ENCODE peak calls at places on chromosomes 16 and 17, in ten cellular contexts. One of them, this sample, is unnamed.

GRCh38 chr17:82668024-82668630 is 19.9 kb upstream of the WDR45B start:
- DNase-seq in effector memory CD8-positive, alpha-beta T cell: no peak
- DNase-seq in heart right ventricle: no peak
- DNase-seq in uterus: no peak
- DNase-seq in mesendoderm: no peak
- DNase-seq in SHP77: no peak
- DNase-seq in PC-9: no peak
- DNase-seq in activated T-helper 1 cell treated with anti-CD3 and anti-CD28 coated beads, Interleukin-12 subunit alpha, Interleukin-12 subunit beta, Interleukin-2, Interleukin-4 antibody, amounts not matched to agents 30 ng/mL and 10 ng/mL and 1 ng/mL, durations not matched to agents 14 hours and 24 hours and 36 hours: no peak
- DNase-seq in skeletal muscle cell: no peak
- DNase-seq in BJ: no peak
- DNase-seq in this sample: no peak

GRCh38 chr16:495127-495748 is 32.3 kb upstream of the CAPN15 start:
- DNase-seq in uterus: no peak
- DNase-seq in activated T-helper 1 cell treated with anti-CD3 and anti-CD28 coated beads, Interleukin-12 subunit alpha, Interleukin-12 subunit beta, Interleukin-2, Interleukin-4 antibody, amounts not matched to agents 30 ng/mL and 10 ng/mL and 1 ng/mL, durations not matched to agents 14 hours and 24 hours and 36 hours: no peak
- DNase-seq in BJ: no peak
- DNase-seq in SHP77: peak
- DNase-seq in skeletal muscle cell: no peak
- DNase-seq in mesendoderm: peak
- DNase-seq in heart right ventricle: no peak
- DNase-seq in PC-9: no peak
- DNase-seq in effector memory CD8-positive, alpha-beta T cell: no peak
- DNase-seq in this sample: no peak

GRCh38 chr16:11609474-11610120 is 22.9 kb upstream of the LITAF start:
- DNase-seq in skeletal muscle cell: no peak
- DNase-seq in SHP77: no peak
- DNase-seq in uterus: no peak
- DNase-seq in effector memory CD8-positive, alpha-beta T cell: no peak
- DNase-seq in activated T-helper 1 cell treated with anti-CD3 and anti-CD28 coated beads, Interleukin-12 subunit alpha, Interleukin-12 subunit beta, Interleukin-2, Interleukin-4 antibody, amounts not matched to agents 30 ng/mL and 10 ng/mL and 1 ng/mL, durations not matched to agents 14 hours and 24 hours and 36 hours: no peak
- DNase-seq in heart right ventricle: no peak
- DNase-seq in BJ: no peak
- DNase-seq in mesendoderm: no peak
- DNase-seq in PC-9: peak
- DNase-seq in this sample: no peak

GRCh38 chr17:16286009-16286946 is 67.0 kb downstream of the CENPV start:
- DNase-seq in SHP77: peak
- DNase-seq in heart right ventricle: peak
- DNase-seq in uterus: peak
- DNase-seq in PC-9: peak
- DNase-seq in mesendoderm: peak
- DNase-seq in activated T-helper 1 cell treated with anti-CD3 and anti-CD28 coated beads, Interleukin-12 subunit alpha, Interleukin-12 subunit beta, Interleukin-2, Interleukin-4 antibody, amounts not matched to agents 30 ng/mL and 10 ng/mL and 1 ng/mL, durations not matched to agents 14 hours and 24 hours and 36 hours: peak
- DNase-seq in skeletal muscle cell: peak
- DNase-seq in BJ: peak
- DNase-seq in effector memory CD8-positive, alpha-beta T cell: peak
- DNase-seq in this sample: no peak

GRCh38 chr17:19781488-19782458 is 33.7 kb upstream of the ALDH3A1 start:
- DNase-seq in skeletal muscle cell: no peak
- DNase-seq in PC-9: peak
- DNase-seq in uterus: no peak
- DNase-seq in BJ: no peak
- DNase-seq in mesendoderm: no peak
- DNase-seq in SHP77: no peak
- DNase-seq in effector memory CD8-positive, alpha-beta T cell: no peak
- DNase-seq in activated T-helper 1 cell treated with anti-CD3 and anti-CD28 coated beads, Interleukin-12 subunit alpha, Interleukin-12 subunit beta, Interleukin-2, Interleukin-4 antibody, amounts not matched to agents 30 ng/mL and 10 ng/mL and 1 ng/mL, durations not matched to agents 14 hours and 24 hours and 36 hours: no peak
- DNase-seq in heart right ventricle: no peak
- DNase-seq in this sample: no peak

GRCh38 chr17:71975998-71976649 is 144.7 kb upstream of the SOX9 start:
- DNase-seq in skeletal muscle cell: peak
- DNase-seq in activated T-helper 1 cell treated with anti-CD3 and anti-CD28 coated beads, Interleukin-12 subunit alpha, Interleukin-12 subunit beta, Interleukin-2, Interleukin-4 antibody, amounts not matched to agents 30 ng/mL and 10 ng/mL and 1 ng/mL, durations not matched to agents 14 hours and 24 hours and 36 hours: no peak
- DNase-seq in uterus: peak
- DNase-seq in heart right ventricle: peak
- DNase-seq in SHP77: peak
- DNase-seq in mesendoderm: peak
- DNase-seq in PC-9: peak
- DNase-seq in BJ: peak
- DNase-seq in effector memory CD8-positive, alpha-beta T cell: no peak
- DNase-seq in this sample: peak

GRCh38 chr17:77872714-77873517 is 85.6 kb upstream of the TNRC6C start:
- DNase-seq in mesendoderm: no peak
- DNase-seq in PC-9: no peak
- DNase-seq in uterus: no peak
- DNase-seq in SHP77: no peak
- DNase-seq in activated T-helper 1 cell treated with anti-CD3 and anti-CD28 coated beads, Interleukin-12 subunit alpha, Interleukin-12 subunit beta, Interleukin-2, Interleukin-4 antibody, amounts not matched to agents 30 ng/mL and 10 ng/mL and 1 ng/mL, durations not matched to agents 14 hours and 24 hours and 36 hours: no peak
- DNase-seq in BJ: no peak
- DNase-seq in heart right ventricle: no peak
- DNase-seq in skeletal muscle cell: no peak
- DNase-seq in effector memory CD8-positive, alpha-beta T cell: no peak
- DNase-seq in this sample: no peak

GRCh38 chr16:66081967-66082366 is 284.5 kb upstream of the CDH5 start:
- DNase-seq in SHP77: no peak
- DNase-seq in PC-9: peak
- DNase-seq in skeletal muscle cell: peak
- DNase-seq in activated T-helper 1 cell treated with anti-CD3 and anti-CD28 coated beads, Interleukin-12 subunit alpha, Interleukin-12 subunit beta, Interleukin-2, Interleukin-4 antibody, amounts not matched to agents 30 ng/mL and 10 ng/mL and 1 ng/mL, durations not matched to agents 14 hours and 24 hours and 36 hours: no peak
- DNase-seq in uterus: no peak
- DNase-seq in heart right ventricle: no peak
- DNase-seq in mesendoderm: peak
- DNase-seq in effector memory CD8-positive, alpha-beta T cell: no peak
- DNase-seq in BJ: peak
- DNase-seq in this sample: peak

GRCh38 chr16:87839542-87840461 is 29.5 kb downstream of the SLC7A5 start:
- DNase-seq in mesendoderm: no peak
- DNase-seq in effector memory CD8-positive, alpha-beta T cell: no peak
- DNase-seq in uterus: no peak
- DNase-seq in skeletal muscle cell: no peak
- DNase-seq in BJ: no peak
- DNase-seq in heart right ventricle: no peak
- DNase-seq in activated T-helper 1 cell treated with anti-CD3 and anti-CD28 coated beads, Interleukin-12 subunit alpha, Interleukin-12 subunit beta, Interleukin-2, Interleukin-4 antibody, amounts not matched to agents 30 ng/mL and 10 ng/mL and 1 ng/mL, durations not matched to agents 14 hours and 24 hours and 36 hours: no peak
- DNase-seq in SHP77: no peak
- DNase-seq in PC-9: no peak
- DNase-seq in this sample: no peak

GRCh38 chr17:12296120-12296727 is 275.5 kb downstream of the MAP2K4 start:
- DNase-seq in skeletal muscle cell: no peak
- DNase-seq in SHP77: no peak
- DNase-seq in PC-9: no peak
- DNase-seq in BJ: no peak
- DNase-seq in uterus: no peak
- DNase-seq in effector memory CD8-positive, alpha-beta T cell: no peak
- DNase-seq in heart right ventricle: peak
- DNase-seq in mesendoderm: peak
- DNase-seq in activated T-helper 1 cell treated with anti-CD3 and anti-CD28 coated beads, Interleukin-12 subunit alpha, Interleukin-12 subunit beta, Interleukin-2, Interleukin-4 antibody, amounts not matched to agents 30 ng/mL and 10 ng/mL and 1 ng/mL, durations not matched to agents 14 hours and 24 hours and 36 hours: no peak
- DNase-seq in this sample: no peak

GRCh38 chr17:29616300-29617048 is 6.2 kb downstream of the CORO6 start:
- DNase-seq in PC-9: no peak
- DNase-seq in activated T-helper 1 cell treated with anti-CD3 and anti-CD28 coated beads, Interleukin-12 subunit alpha, Interleukin-12 subunit beta, Interleukin-2, Interleukin-4 antibody, amounts not matched to agents 30 ng/mL and 10 ng/mL and 1 ng/mL, durations not matched to agents 14 hours and 24 hours and 36 hours: no peak
- DNase-seq in SHP77: no peak
- DNase-seq in effector memory CD8-positive, alpha-beta T cell: no peak
- DNase-seq in heart right ventricle: no peak
- DNase-seq in uterus: no peak
- DNase-seq in mesendoderm: no peak
- DNase-seq in BJ: no peak
- DNase-seq in skeletal muscle cell: no peak
- DNase-seq in this sample: no peak

GRCh38 chr16:68417711-68418301 is 30.5 kb downstream of the SMPD3 start:
- DNase-seq in activated T-helper 1 cell treated with anti-CD3 and anti-CD28 coated beads, Interleukin-12 subunit alpha, Interleukin-12 subunit beta, Interleukin-2, Interleukin-4 antibody, amounts not matched to agents 30 ng/mL and 10 ng/mL and 1 ng/mL, durations not matched to agents 14 hours and 24 hours and 36 hours: peak
- DNase-seq in SHP77: peak
- DNase-seq in effector memory CD8-positive, alpha-beta T cell: peak
- DNase-seq in uterus: peak
- DNase-seq in PC-9: peak
- DNase-seq in BJ: no peak
- DNase-seq in skeletal muscle cell: no peak
- DNase-seq in mesendoderm: no peak
- DNase-seq in heart right ventricle: peak
- DNase-seq in this sample: no peak

GRCh38 chr16:15703029-15703736 is 53.1 kb downstream of the NDE1 start:
- DNase-seq in effector memory CD8-positive, alpha-beta T cell: no peak
- DNase-seq in PC-9: no peak
- DNase-seq in heart right ventricle: no peak
- DNase-seq in activated T-helper 1 cell treated with anti-CD3 and anti-CD28 coated beads, Interleukin-12 subunit alpha, Interleukin-12 subunit beta, Interleukin-2, Interleukin-4 antibody, amounts not matched to agents 30 ng/mL and 10 ng/mL and 1 ng/mL, durations not matched to agents 14 hours and 24 hours and 36 hours: no peak
- DNase-seq in skeletal muscle cell: no peak
- DNase-seq in uterus: no peak
- DNase-seq in mesendoderm: no peak
- DNase-seq in BJ: no peak
- DNase-seq in SHP77: no peak
- DNase-seq in this sample: no peak

GRCh38 chr17:48841395-48841831 is 10.6 kb downstream of the CALCOCO2 start:
- DNase-seq in skeletal muscle cell: peak
- DNase-seq in effector memory CD8-positive, alpha-beta T cell: peak
- DNase-seq in heart right ventricle: no peak
- DNase-seq in activated T-helper 1 cell treated with anti-CD3 and anti-CD28 coated beads, Interleukin-12 subunit alpha, Interleukin-12 subunit beta, Interleukin-2, Interleukin-4 antibody, amounts not matched to agents 30 ng/mL and 10 ng/mL and 1 ng/mL, durations not matched to agents 14 hours and 24 hours and 36 hours: peak
- DNase-seq in mesendoderm: no peak
- DNase-seq in PC-9: no peak
- DNase-seq in SHP77: no peak
- DNase-seq in BJ: no peak
- DNase-seq in uterus: peak
- DNase-seq in this sample: no peak

GRCh38 chr16:3959148-3959547 is 78.6 kb upstream of the CREBBP start:
- DNase-seq in BJ: no peak
- DNase-seq in effector memory CD8-positive, alpha-beta T cell: no peak
- DNase-seq in mesendoderm: no peak
- DNase-seq in SHP77: no peak
- DNase-seq in activated T-helper 1 cell treated with anti-CD3 and anti-CD28 coated beads, Interleukin-12 subunit alpha, Interleukin-12 subunit beta, Interleukin-2, Interleukin-4 antibody, amounts not matched to agents 30 ng/mL and 10 ng/mL and 1 ng/mL, durations not matched to agents 14 hours and 24 hours and 36 hours: no peak
- DNase-seq in heart right ventricle: no peak
- DNase-seq in uterus: no peak
- DNase-seq in PC-9: peak
- DNase-seq in skeletal muscle cell: no peak
- DNase-seq in this sample: no peak

GRCh38 chr17:4968916-4969550 is 1.4 kb upstream of the SPAG7 start:
- DNase-seq in SHP77: peak
- DNase-seq in heart right ventricle: no peak
- DNase-seq in skeletal muscle cell: peak
- DNase-seq in activated T-helper 1 cell treated with anti-CD3 and anti-CD28 coated beads, Interleukin-12 subunit alpha, Interleukin-12 subunit beta, Interleukin-2, Interleukin-4 antibody, amounts not matched to agents 30 ng/mL and 10 ng/mL and 1 ng/mL, durations not matched to agents 14 hours and 24 hours and 36 hours: no peak
- DNase-seq in PC-9: peak
- DNase-seq in effector memory CD8-positive, alpha-beta T cell: no peak
- DNase-seq in uterus: peak
- DNase-seq in mesendoderm: peak
- DNase-seq in BJ: peak
- DNase-seq in this sample: no peak

GRCh38 chr16:88383401-88384221 is 852 bp downstream of the ZNF469 start:
- DNase-seq in BJ: no peak
- DNase-seq in SHP77: no peak
- DNase-seq in activated T-helper 1 cell treated with anti-CD3 and anti-CD28 coated beads, Interleukin-12 subunit alpha, Interleukin-12 subunit beta, Interleukin-2, Interleukin-4 antibody, amounts not matched to agents 30 ng/mL and 10 ng/mL and 1 ng/mL, durations not matched to agents 14 hours and 24 hours and 36 hours: no peak
- DNase-seq in PC-9: no peak
- DNase-seq in uterus: peak
- DNase-seq in skeletal muscle cell: no peak
- DNase-seq in heart right ventricle: peak
- DNase-seq in effector memory CD8-positive, alpha-beta T cell: no peak
- DNase-seq in mesendoderm: no peak
- DNase-seq in this sample: no peak

GRCh38 chr16:80564394-80564793 is 23.6 kb downstream of the DYNLRB2 start:
- DNase-seq in PC-9: no peak
- DNase-seq in heart right ventricle: no peak
- DNase-seq in effector memory CD8-positive, alpha-beta T cell: no peak
- DNase-seq in mesendoderm: no peak
- DNase-seq in skeletal muscle cell: no peak
- DNase-seq in BJ: no peak
- DNase-seq in uterus: no peak
- DNase-seq in SHP77: no peak
- DNase-seq in activated T-helper 1 cell treated with anti-CD3 and anti-CD28 coated beads, Interleukin-12 subunit alpha, Interleukin-12 subunit beta, Interleukin-2, Interleukin-4 antibody, amounts not matched to agents 30 ng/mL and 10 ng/mL and 1 ng/mL, durations not matched to agents 14 hours and 24 hours and 36 hours: no peak
- DNase-seq in this sample: no peak

GRCh38 chr16:89096768-89097527 is 3.3 kb downstream of the ACSF3 start:
- DNase-seq in heart right ventricle: no peak
- DNase-seq in BJ: no peak
- DNase-seq in PC-9: no peak
- DNase-seq in effector memory CD8-positive, alpha-beta T cell: peak
- DNase-seq in SHP77: no peak
- DNase-seq in uterus: no peak
- DNase-seq in mesendoderm: no peak
- DNase-seq in activated T-helper 1 cell treated with anti-CD3 and anti-CD28 coated beads, Interleukin-12 subunit alpha, Interleukin-12 subunit beta, Interleukin-2, Interleukin-4 antibody, amounts not matched to agents 30 ng/mL and 10 ng/mL and 1 ng/mL, durations not matched to agents 14 hours and 24 hours and 36 hours: peak
- DNase-seq in skeletal muscle cell: no peak
- DNase-seq in this sample: no peak

GRCh38 chr16:65875362-65876199 is 490.9 kb upstream of the CDH5 start:
- DNase-seq in BJ: no peak
- DNase-seq in effector memory CD8-positive, alpha-beta T cell: no peak
- DNase-seq in skeletal muscle cell: no peak
- DNase-seq in heart right ventricle: no peak
- DNase-seq in PC-9: no peak
- DNase-seq in activated T-helper 1 cell treated with anti-CD3 and anti-CD28 coated beads, Interleukin-12 subunit alpha, Interleukin-12 subunit beta, Interleukin-2, Interleukin-4 antibody, amounts not matched to agents 30 ng/mL and 10 ng/mL and 1 ng/mL, durations not matched to agents 14 hours and 24 hours and 36 hours: no peak
- DNase-seq in mesendoderm: peak
- DNase-seq in uterus: no peak
- DNase-seq in SHP77: no peak
- DNase-seq in this sample: no peak

GRCh38 chr17:64707077-64707591 is 45.0 kb upstream of the SMURF2 start:
- DNase-seq in mesendoderm: peak
- DNase-seq in effector memory CD8-positive, alpha-beta T cell: no peak
- DNase-seq in PC-9: peak
- DNase-seq in BJ: peak
- DNase-seq in activated T-helper 1 cell treated with anti-CD3 and anti-CD28 coated beads, Interleukin-12 subunit alpha, Interleukin-12 subunit beta, Interleukin-2, Interleukin-4 antibody, amounts not matched to agents 30 ng/mL and 10 ng/mL and 1 ng/mL, durations not matched to agents 14 hours and 24 hours and 36 hours: no peak
- DNase-seq in SHP77: peak
- DNase-seq in heart right ventricle: peak
- DNase-seq in skeletal muscle cell: peak
- DNase-seq in uterus: peak
- DNase-seq in this sample: peak

GRCh38 chr16:9154576-9155410 is 63.3 kb downstream of the HAPSTR1 start:
- DNase-seq in heart right ventricle: no peak
- DNase-seq in activated T-helper 1 cell treated with anti-CD3 and anti-CD28 coated beads, Interleukin-12 subunit alpha, Interleukin-12 subunit beta, Interleukin-2, Interleukin-4 antibody, amounts not matched to agents 30 ng/mL and 10 ng/mL and 1 ng/mL, durations not matched to agents 14 hours and 24 hours and 36 hours: no peak
- DNase-seq in skeletal muscle cell: no peak
- DNase-seq in SHP77: no peak
- DNase-seq in PC-9: no peak
- DNase-seq in uterus: no peak
- DNase-seq in mesendoderm: no peak
- DNase-seq in effector memory CD8-positive, alpha-beta T cell: no peak
- DNase-seq in BJ: no peak
- DNase-seq in this sample: no peak

GRCh38 chr16:1909661-1910231 is 8.5 kb downstream of the HS3ST6 start:
- DNase-seq in mesendoderm: no peak
- DNase-seq in effector memory CD8-positive, alpha-beta T cell: no peak
- DNase-seq in PC-9: no peak
- DNase-seq in uterus: no peak
- DNase-seq in skeletal muscle cell: no peak
- DNase-seq in heart right ventricle: no peak
- DNase-seq in activated T-helper 1 cell treated with anti-CD3 and anti-CD28 coated beads, Interleukin-12 subunit alpha, Interleukin-12 subunit beta, Interleukin-2, Interleukin-4 antibody, amounts not matched to agents 30 ng/mL and 10 ng/mL and 1 ng/mL, durations not matched to agents 14 hours and 24 hours and 36 hours: no peak
- DNase-seq in BJ: no peak
- DNase-seq in SHP77: peak
- DNase-seq in this sample: no peak

GRCh38 chr16:56744996-56745640 is 15.2 kb downstream of the NUP93 start:
- DNase-seq in effector memory CD8-positive, alpha-beta T cell: no peak
- DNase-seq in heart right ventricle: no peak
- DNase-seq in PC-9: no peak
- DNase-seq in BJ: no peak
- DNase-seq in activated T-helper 1 cell treated with anti-CD3 and anti-CD28 coated beads, Interleukin-12 subunit alpha, Interleukin-12 subunit beta, Interleukin-2, Interleukin-4 antibody, amounts not matched to agents 30 ng/mL and 10 ng/mL and 1 ng/mL, durations not matched to agents 14 hours and 24 hours and 36 hours: no peak
- DNase-seq in skeletal muscle cell: no peak
- DNase-seq in SHP77: no peak
- DNase-seq in mesendoderm: peak
- DNase-seq in uterus: peak
- DNase-seq in this sample: no peak

GRCh38 chr17:51258756-51259573 is 884 bp downstream of the MBTD1 start:
- DNase-seq in heart right ventricle: peak
- DNase-seq in PC-9: no peak
- DNase-seq in mesendoderm: peak
- DNase-seq in SHP77: no peak
- DNase-seq in activated T-helper 1 cell treated with anti-CD3 and anti-CD28 coated beads, Interleukin-12 subunit alpha, Interleukin-12 subunit beta, Interleukin-2, Interleukin-4 antibody, amounts not matched to agents 30 ng/mL and 10 ng/mL and 1 ng/mL, durations not matched to agents 14 hours and 24 hours and 36 hours: no peak
- DNase-seq in effector memory CD8-positive, alpha-beta T cell: no peak
- DNase-seq in BJ: no peak
- DNase-seq in skeletal muscle cell: no peak
- DNase-seq in uterus: peak
- DNase-seq in this sample: no peak

GRCh38 chr17:2262146-2262587 is 41.4 kb downstream of the SMG6 start:
- DNase-seq in skeletal muscle cell: peak
- DNase-seq in BJ: peak
- DNase-seq in heart right ventricle: no peak
- DNase-seq in activated T-helper 1 cell treated with anti-CD3 and anti-CD28 coated beads, Interleukin-12 subunit alpha, Interleukin-12 subunit beta, Interleukin-2, Interleukin-4 antibody, amounts not matched to agents 30 ng/mL and 10 ng/mL and 1 ng/mL, durations not matched to agents 14 hours and 24 hours and 36 hours: no peak
- DNase-seq in uterus: no peak
- DNase-seq in effector memory CD8-positive, alpha-beta T cell: no peak
- DNase-seq in mesendoderm: no peak
- DNase-seq in PC-9: no peak
- DNase-seq in SHP77: no peak
- DNase-seq in this sample: no peak

GRCh38 chr17:47192549-47192948 is 3.5 kb upstream of the CDC27 start:
- DNase-seq in BJ: no peak
- DNase-seq in uterus: no peak
- DNase-seq in SHP77: peak
- DNase-seq in PC-9: no peak
- DNase-seq in skeletal muscle cell: no peak
- DNase-seq in effector memory CD8-positive, alpha-beta T cell: no peak
- DNase-seq in activated T-helper 1 cell treated with anti-CD3 and anti-CD28 coated beads, Interleukin-12 subunit alpha, Interleukin-12 subunit beta, Interleukin-2, Interleukin-4 antibody, amounts not matched to agents 30 ng/mL and 10 ng/mL and 1 ng/mL, durations not matched to agents 14 hours and 24 hours and 36 hours: no peak
- DNase-seq in mesendoderm: no peak
- DNase-seq in heart right ventricle: no peak
- DNase-seq in this sample: no peak